ENCODE peak calls at places on chromosomes 1 and 21, in nine cellular contexts. O, B, K, U, W, J, Q, X and F are unnamed samples.

GRCh38 chr21:44870748-44871495 is 2.6 kb downstream of the PTTG1IP start:
- DNase-seq in O (peak), B (no peak), K (no peak), U (no peak), W (peak), J (peak), Q (no peak), X (peak), F (peak)

GRCh38 chr1:53512807-53513755 is 53.9 kb downstream of the DMRTB1 start:
- DNase-seq in O (no peak), B (no peak), K (peak), U (no peak), W (no peak), J (no peak), Q (no peak), X (peak), F (no peak)

GRCh38 chr1:237124856-237125462 is 83.0 kb downstream of the RYR2 start:
- DNase-seq in O (no peak), B (peak), K (no peak), U (no peak), W (no peak), J (no peak), Q (no peak), X (peak), F (no peak)

GRCh38 chr1:228291906-228292608 is 84.2 kb downstream of the OBSCN start:
- DNase-seq in O (peak), B (no peak), K (no peak), U (no peak), W (no peak), J (no peak), Q (no peak), X (no peak), F (peak)

GRCh38 chr1:68128157-68128556 is 77.7 kb upstream of the DIRAS3 start:
- DNase-seq in O (no peak), B (no peak), K (no peak), U (no peak), W (no peak), J (no peak), Q (no peak), X (peak), F (peak)

GRCh38 chr1:219880765-219881457 is 47.4 kb downstream of the SLC30A10 start:
- DNase-seq in O (no peak), B (no peak), K (no peak), U (no peak), W (no peak), J (no peak), Q (no peak), X (no peak), F (no peak)

GRCh38 chr1:156796340-156797097 is 20.1 kb downstream of the SH2D2A start:
- DNase-seq in O (no peak), B (no peak), K (no peak), U (no peak), W (no peak), J (no peak), Q (no peak), X (no peak), F (no peak)

GRCh38 chr1:9877962-9878361 is 32.1 kb downstream of the CTNNBIP1 start:
- DNase-seq in O (peak), B (no peak), K (no peak), U (no peak), W (no peak), J (no peak), Q (no peak), X (no peak), F (no peak)

GRCh38 chr1:67791686-67792475 is 41.4 kb downstream of the GNG12 start:
- DNase-seq in O (no peak), B (no peak), K (no peak), U (no peak), W (no peak), J (no peak), Q (peak), X (peak), F (peak)

GRCh38 chr1:1826356-1827088 is 48.3 kb upstream of the NADK start:
- DNase-seq in O (no peak), B (no peak), K (no peak), U (no peak), W (no peak), J (no peak), Q (no peak), X (peak), F (no peak)

GRCh38 chr1:66300986-66301451 is 232.9 kb upstream of the SGIP1 start:
- DNase-seq in O (no peak), B (no peak), K (no peak), U (no peak), W (no peak), J (peak), Q (no peak), X (peak), F (peak)

GRCh38 chr1:224513787-224514209 is 79.2 kb upstream of the WDR26 start:
- DNase-seq in O (peak), B (peak), K (peak), U (peak), W (peak), J (peak), Q (peak), X (peak), F (peak)

GRCh38 chr1:155000725-155001437 is 1.7 kb upstream of the ZBTB7B start:
- DNase-seq in O (peak), B (peak), K (peak), U (peak), W (peak), J (peak), Q (peak), X (peak), F (peak)

GRCh38 chr1:6927626-6928025 is 142.4 kb downstream of the CAMTA1 start:
- DNase-seq in O (no peak), B (no peak), K (no peak), U (no peak), W (no peak), J (no peak), Q (no peak), X (no peak), F (no peak)

GRCh38 chr1:152007047-152007446 is 13.4 kb upstream of the S100A10 start:
- DNase-seq in O (no peak), B (no peak), K (no peak), U (no peak), W (no peak), J (no peak), Q (no peak), X (no peak), F (no peak)